ENCODE peak calls at places on chromosomes 1 and 21, in four cellular contexts. One of them, this sample, is unnamed.

GRCh38 chr1:103177146-103177850 is 69.0 kb upstream of the COL11A1 start:
- DNase-seq in PC-9: no peak
- DNase-seq in thoracic aorta: no peak
- DNase-seq in astrocyte: no peak
- DNase-seq in this sample: no peak

GRCh38 chr1:14903922-14904321 is 249.6 kb upstream of the TMEM51 start:
- DNase-seq in PC-9: no peak
- DNase-seq in thoracic aorta: no peak
- DNase-seq in astrocyte: no peak
- DNase-seq in this sample: no peak

GRCh38 chr1:117092594-117092993 is 29.0 kb downstream of the TRIM45 start:
- DNase-seq in PC-9: no peak
- DNase-seq in thoracic aorta: no peak
- DNase-seq in astrocyte: no peak
- DNase-seq in this sample: no peak

GRCh38 chr1:42336978-42337377 is 1.9 kb upstream of the FOXJ3 start:
- DNase-seq in PC-9: no peak
- DNase-seq in thoracic aorta: no peak
- DNase-seq in astrocyte: no peak
- DNase-seq in this sample: no peak

GRCh38 chr1:202687819-202688218 is 22.4 kb downstream of the SYT2 start:
- DNase-seq in PC-9: no peak
- DNase-seq in thoracic aorta: no peak
- DNase-seq in astrocyte: no peak
- DNase-seq in this sample: no peak

GRCh38 chr1:201038537-201038936 is 15.0 kb upstream of the KIF21B start:
- DNase-seq in PC-9: peak; percentile 28
- DNase-seq in thoracic aorta: no peak
- DNase-seq in astrocyte: no peak
- DNase-seq in this sample: no peak

GRCh38 chr21:46001821-46002681 is 20.5 kb downstream of the COL6A1 start:
- DNase-seq in PC-9: no peak
- DNase-seq in thoracic aorta: no peak
- DNase-seq in astrocyte: no peak
- DNase-seq in this sample: no peak

GRCh38 chr21:44052071-44052829 is 40.1 kb downstream of the TRAPPC10 start:
- DNase-seq in PC-9: no peak
- DNase-seq in thoracic aorta: no peak
- DNase-seq in astrocyte: no peak
- DNase-seq in this sample: no peak

GRCh38 chr1:52357397-52357796 is 8.6 kb downstream of the CC2D1B start:
- DNase-seq in PC-9: no peak
- DNase-seq in thoracic aorta: no peak
- DNase-seq in astrocyte: no peak
- DNase-seq in this sample: no peak

GRCh38 chr1:221543529-221544120 is 198.3 kb downstream of the DUSP10 start:
- DNase-seq in PC-9: no peak
- DNase-seq in thoracic aorta: no peak
- DNase-seq in astrocyte: peak; percentile 9
- DNase-seq in this sample: no peak

GRCh38 chr21:14418920-14419319 is 36.0 kb upstream of the HSPA13 start:
- DNase-seq in PC-9: no peak
- DNase-seq in thoracic aorta: no peak
- DNase-seq in astrocyte: no peak
- DNase-seq in this sample: no peak

GRCh38 chr1:162663589-162664030 is 31.3 kb downstream of the DDR2 start:
- DNase-seq in PC-9: no peak
- DNase-seq in thoracic aorta: no peak
- DNase-seq in astrocyte: peak; percentile 94
- DNase-seq in this sample: peak; percentile 66

GRCh38 chr1:72431810-72432209 is 149.5 kb upstream of the NEGR1 start:
- DNase-seq in PC-9: no peak
- DNase-seq in thoracic aorta: no peak
- DNase-seq in astrocyte: no peak
- DNase-seq in this sample: no peak

GRCh38 chr1:232950919-232951579 is 638 bp downstream of the NTPCR start:
- DNase-seq in PC-9: peak; percentile 32
- DNase-seq in thoracic aorta: no peak
- DNase-seq in astrocyte: peak; percentile 60
- DNase-seq in this sample: no peak

GRCh38 chr1:183841550-183841949 is 36.6 kb downstream of the RGL1 start:
- DNase-seq in PC-9: no peak
- DNase-seq in thoracic aorta: no peak
- DNase-seq in astrocyte: no peak
- DNase-seq in this sample: no peak

GRCh38 chr1:35539824-35540261 is 17.4 kb downstream of the KIAA0319L start:
- DNase-seq in PC-9: no peak
- DNase-seq in thoracic aorta: no peak
- DNase-seq in astrocyte: peak; percentile 75
- DNase-seq in this sample: no peak

GRCh38 chr1:235835226-235835625 is 31.5 kb downstream of the LYST start:
- DNase-seq in PC-9: no peak
- DNase-seq in thoracic aorta: no peak
- DNase-seq in astrocyte: no peak
- DNase-seq in this sample: no peak

GRCh38 chr21:35768187-35768586 is 292.1 kb downstream of the SETD4 start:
- DNase-seq in PC-9: no peak
- DNase-seq in thoracic aorta: no peak
- DNase-seq in astrocyte: peak; percentile 9
- DNase-seq in this sample: no peak

GRCh38 chr1:155322571-155322952 is 1.9 kb downstream of the RUSC1 start:
- DNase-seq in PC-9: no peak
- DNase-seq in thoracic aorta: no peak
- DNase-seq in astrocyte: no peak
- DNase-seq in this sample: no peak

GRCh38 chr1:155321577-155322497 is 1.1 kb downstream of the RUSC1 start:
- DNase-seq in PC-9: no peak
- DNase-seq in thoracic aorta: no peak
- DNase-seq in astrocyte: no peak
- DNase-seq in this sample: no peak

GRCh38 chr1:155324041-155324716 is 3.5 kb downstream of the RUSC1 start:
- DNase-seq in PC-9: peak; percentile 86
- DNase-seq in thoracic aorta: peak; percentile 88
- DNase-seq in astrocyte: peak; percentile 89
- DNase-seq in this sample: peak; percentile 81

GRCh38 chr1:155323729-155324040 is 3.0 kb downstream of the RUSC1 start:
- DNase-seq in PC-9: peak; percentile 79
- DNase-seq in thoracic aorta: no peak
- DNase-seq in astrocyte: peak; percentile 80
- DNase-seq in this sample: peak; percentile 62

GRCh38 chr1:155322953-155323728 is 2.4 kb downstream of the RUSC1 start:
- DNase-seq in PC-9: peak; percentile 87
- DNase-seq in thoracic aorta: peak; percentile 74
- DNase-seq in astrocyte: peak; percentile 84
- DNase-seq in this sample: peak; percentile 77
- TF ChIP-seq CTCF in PC-9: peak; percentile 94
- TF ChIP-seq CTCF in thoracic aorta: peak; percentile 98
- TF ChIP-seq CTCF in astrocyte: peak; percentile 42
- TF ChIP-seq CTCF in this sample: peak; percentile 84

GRCh38 chr1:51242546-51242945 is 6.5 kb downstream of the RNF11 start:
- DNase-seq in PC-9: no peak
- DNase-seq in thoracic aorta: no peak
- DNase-seq in astrocyte: no peak
- DNase-seq in this sample: no peak

GRCh38 chr1:51237313-51237700 is 1.2 kb downstream of the RNF11 start:
- DNase-seq in PC-9: peak; percentile 46
- DNase-seq in thoracic aorta: no peak
- DNase-seq in astrocyte: no peak
- DNase-seq in this sample: no peak

GRCh38 chr1:51241119-51241518 is 5.0 kb downstream of the RNF11 start:
- DNase-seq in PC-9: no peak
- DNase-seq in thoracic aorta: no peak
- DNase-seq in astrocyte: no peak
- DNase-seq in this sample: no peak

GRCh38 chr1:51237714-51238403 is 1.8 kb downstream of the RNF11 start:
- DNase-seq in PC-9: peak; percentile 58
- DNase-seq in thoracic aorta: no peak
- DNase-seq in astrocyte: peak; percentile 50
- DNase-seq in this sample: no peak

DNA sequence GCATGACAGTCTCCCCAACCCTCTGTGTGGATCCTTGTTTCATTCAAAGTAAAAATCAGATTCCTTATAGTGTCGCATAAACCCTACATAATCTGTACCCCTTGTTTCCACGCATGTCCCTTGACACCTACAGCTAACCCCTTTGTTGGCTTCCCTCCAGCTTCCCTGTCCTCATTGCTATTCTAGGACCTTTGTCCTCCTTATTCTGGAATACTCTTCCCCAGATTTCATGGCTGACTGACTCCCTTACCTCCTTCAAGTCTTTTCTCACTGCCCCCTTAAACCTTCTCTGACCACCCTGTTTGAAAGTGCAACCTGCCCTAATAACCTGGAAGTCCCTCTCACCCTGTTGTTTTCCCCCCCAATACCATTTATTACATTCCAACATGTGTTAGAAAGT is 4.0 kb downstream of the RNF11 start:
- DNase-seq in PC-9: no peak
- DNase-seq in thoracic aorta: no peak
- DNase-seq in astrocyte: no peak
- DNase-seq in this sample: no peak
- H3K36me3 ChIP-seq in PC-9: no peaks in the 10 kb centered on the region
- H3K36me3 ChIP-seq in thoracic aorta: no peaks in the 10 kb centered on the region
- H3K36me3 ChIP-seq in astrocyte: no peaks in the 10 kb centered on the region
- H3K36me3 ChIP-seq in this sample: no peaks in the 10 kb centered on the region

DNA sequence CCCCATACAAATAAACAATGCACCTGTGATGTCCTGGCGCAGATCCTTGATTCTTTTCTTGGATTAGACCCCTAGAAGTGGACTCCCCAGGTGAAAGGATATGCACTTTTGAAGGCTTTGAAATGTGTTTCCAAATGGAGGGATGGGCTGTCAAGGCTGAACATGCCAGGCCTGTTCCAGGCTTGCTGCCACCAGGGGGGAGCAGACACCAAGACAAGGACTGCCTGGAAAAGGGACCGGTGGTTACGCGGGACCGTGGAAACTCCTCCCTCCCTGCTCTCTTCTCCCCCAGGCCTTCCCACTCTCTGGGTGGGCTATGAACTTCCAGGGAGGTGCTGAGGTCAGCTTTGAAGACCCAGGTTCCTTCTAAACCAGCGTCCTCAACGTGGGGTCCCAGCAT is 12.7 kb downstream of the C1QB start:
- DNase-seq in PC-9: no peak
- DNase-seq in thoracic aorta: no peak
- DNase-seq in astrocyte: peak; percentile 16
- DNase-seq in this sample: no peak
- TF ChIP-seq CTCF in PC-9: peak; percentile 66
- TF ChIP-seq CTCF in thoracic aorta: no peak
- TF ChIP-seq CTCF in astrocyte: peak; percentile 81
- TF ChIP-seq CTCF in this sample: peak; percentile 57

DNA sequence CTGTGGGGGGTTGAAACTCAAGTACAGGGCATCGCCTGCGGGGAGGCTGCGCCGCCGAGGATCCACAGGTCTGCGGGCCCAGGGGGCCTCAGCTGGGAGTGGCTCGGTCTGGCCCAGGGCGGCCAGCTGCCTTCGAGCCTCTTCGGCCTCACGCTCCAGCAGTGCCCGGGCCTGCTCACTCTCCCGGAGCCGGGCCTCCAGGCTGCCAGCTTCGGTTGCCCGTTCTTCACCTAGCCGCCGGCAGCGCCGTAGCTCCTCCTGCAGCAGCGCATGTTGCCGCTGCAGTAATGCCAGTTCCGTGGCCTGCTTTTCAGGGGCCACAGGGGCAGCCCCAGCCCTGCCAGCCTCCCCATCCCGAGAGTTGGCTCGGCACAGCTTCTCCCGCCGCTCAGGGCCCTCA is 9.4 kb downstream of the RXFP4 start:
- DNase-seq in PC-9: no peak
- DNase-seq in thoracic aorta: no peak
- DNase-seq in astrocyte: no peak
- DNase-seq in this sample: no peak
- H3K36me3 ChIP-seq in PC-9: peaks cover 62% of the 10 kb centered on the region
- H3K36me3 ChIP-seq in thoracic aorta: peaks cover 84% of the 10 kb centered on the region
- H3K36me3 ChIP-seq in astrocyte: peaks cover 74% of the 10 kb centered on the region
- H3K36me3 ChIP-seq in this sample: peaks cover 64% of the 10 kb centered on the region

GRCh38 chr1:197521118-197521739 is 253.2 kb downstream of the CRB1 start:
- DNase-seq in PC-9: no peak
- DNase-seq in thoracic aorta: no peak
- DNase-seq in astrocyte: peak; percentile 6
- DNase-seq in this sample: peak; percentile 8
- TF ChIP-seq CTCF in PC-9: peak; percentile 77
- TF ChIP-seq CTCF in thoracic aorta: peak; percentile 34
- TF ChIP-seq CTCF in astrocyte: peak; percentile 76
- TF ChIP-seq CTCF in this sample: peak; percentile 71

DNA sequence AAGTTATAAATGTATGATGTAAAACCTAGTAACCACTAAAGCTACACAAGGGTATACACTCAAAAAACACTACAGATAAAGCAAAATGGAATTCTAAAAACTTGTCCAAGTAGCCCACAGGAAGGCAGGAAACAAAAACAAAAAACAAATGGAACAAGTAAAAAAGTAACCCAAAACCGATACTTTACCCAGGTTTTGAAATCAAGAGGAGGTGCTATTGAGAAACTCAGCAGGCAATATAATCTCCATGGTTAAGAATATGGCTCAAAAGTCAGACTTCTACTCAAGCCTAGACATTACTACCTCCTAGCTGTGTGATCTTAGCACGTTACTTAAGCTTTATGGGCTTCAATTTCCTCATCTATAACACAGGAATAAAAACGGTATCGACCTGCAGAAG is 13.3 kb downstream of the RBBP5 start:
- DNase-seq in PC-9: no peak
- DNase-seq in thoracic aorta: no peak
- DNase-seq in astrocyte: no peak
- DNase-seq in this sample: no peak
- H3K36me3 ChIP-seq in PC-9: peaks cover 30% of the 10 kb centered on the region
- H3K36me3 ChIP-seq in thoracic aorta: peaks cover 42% of the 10 kb centered on the region
- H3K36me3 ChIP-seq in astrocyte: peaks cover 24% of the 10 kb centered on the region
- H3K36me3 ChIP-seq in this sample: peaks cover 7% of the 10 kb centered on the region

GRCh38 chr1:18569811-18570545 is 60.7 kb upstream of the PAX7 start:
- DNase-seq in PC-9: no peak
- DNase-seq in thoracic aorta: no peak
- DNase-seq in astrocyte: no peak
- DNase-seq in this sample: no peak
- TF ChIP-seq CTCF in PC-9: no peak
- TF ChIP-seq CTCF in thoracic aorta: no peak
- TF ChIP-seq CTCF in astrocyte: no peak
- TF ChIP-seq CTCF in this sample: no peak

GRCh38 chr1:9751971-9752370 is 71.8 kb downstream of the CLSTN1 start:
- DNase-seq in PC-9: no peak
- DNase-seq in thoracic aorta: no peak
- DNase-seq in astrocyte: no peak
- DNase-seq in this sample: no peak

GRCh38 chr1:9753121-9753531 is 70.6 kb downstream of the CLSTN1 start:
- DNase-seq in PC-9: no peak
- DNase-seq in thoracic aorta: peak; percentile 51
- DNase-seq in astrocyte: peak; percentile 74
- DNase-seq in this sample: no peak

GRCh38 chr1:9746651-9747050 is 77.1 kb downstream of the CLSTN1 start:
- DNase-seq in PC-9: no peak
- DNase-seq in thoracic aorta: no peak
- DNase-seq in astrocyte: no peak
- DNase-seq in this sample: no peak

GRCh38 chr1:9746211-9746610 is 77.6 kb downstream of the CLSTN1 start:
- DNase-seq in PC-9: no peak
- DNase-seq in thoracic aorta: no peak
- DNase-seq in astrocyte: no peak
- DNase-seq in this sample: no peak

GRCh38 chr1:9749361-9749760 is 74.4 kb downstream of the CLSTN1 start:
- DNase-seq in PC-9: no peak
- DNase-seq in thoracic aorta: no peak
- DNase-seq in astrocyte: no peak
- DNase-seq in this sample: no peak
- H3K36me3 ChIP-seq in PC-9: no peaks in the 10 kb centered on the region
- H3K36me3 ChIP-seq in thoracic aorta: peaks cover 13% of the 10 kb centered on the region
- H3K36me3 ChIP-seq in astrocyte: peaks cover 12% of the 10 kb centered on the region
- H3K36me3 ChIP-seq in this sample: peaks cover 9% of the 10 kb centered on the region

GRCh38 chr1:155978325-155978972 is at the start of gene ARHGEF2:
- DNase-seq in PC-9: peak; percentile 70
- DNase-seq in thoracic aorta: peak; percentile 54
- DNase-seq in astrocyte: peak; percentile 58
- DNase-seq in this sample: no peak
- TF ChIP-seq CTCF in PC-9: no peak
- TF ChIP-seq CTCF in thoracic aorta: no peak
- TF ChIP-seq CTCF in astrocyte: no peak
- TF ChIP-seq CTCF in this sample: peak; percentile 40

This sample was measured in BJ.